ENCODE peak calls at places on chromosomes 12 and 14, in seven cellular contexts. M, J, G, C, R, K and Z are unnamed samples.

GRCh38 chr14:88005978-88006851 is 1.3 kb downstream of the GPR65 start:
- DNase-seq in M (no peak), J (no peak), G (no peak), C (no peak), R (no peak), K (no peak), Z (no peak)

GRCh38 chr14:92108345-92109254 is 2.2 kb upstream of the ATXN3 start:
- DNase-seq in M (no peak), J (no peak), G (no peak), C (peak; percentile 87), R (no peak), K (no peak), Z (no peak)

GRCh38 chr12:1217191-1217949 is 226.3 kb downstream of the ERC1 start:
- DNase-seq in M (no peak), J (no peak), G (peak; percentile 23), C (no peak), R (no peak), K (no peak), Z (no peak)

GRCh38 chr14:74583689-74584434 is 28.2 kb downstream of the LTBP2 start:
- DNase-seq in M (peak; percentile 38), J (peak; percentile 89), G (no peak), C (no peak), R (no peak), K (no peak), Z (no peak)

GRCh38 chr12:54749191-54749818 is 101.1 kb upstream of the DCD start:
- DNase-seq in M (no peak), J (no peak), G (peak; percentile 13), C (no peak), R (no peak), K (no peak), Z (no peak)

GRCh38 chr14:61388976-61389576 is 67.7 kb downstream of the PRKCH start:
- DNase-seq in M (no peak), J (no peak), G (no peak), C (no peak), R (no peak), K (no peak), Z (no peak)

GRCh38 chr14:94780536-94781404 is 10.9 kb upstream of the GSC start:
- DNase-seq in M (no peak), J (no peak), G (no peak), C (peak; percentile 51), R (no peak), K (no peak), Z (no peak)

GRCh38 chr12:121379945-121380344 is 20.0 kb upstream of the RNF34 start:
- DNase-seq in M (no peak), J (no peak), G (no peak), C (no peak), R (no peak), K (no peak), Z (no peak)

GRCh38 chr12:58443981-58444371 is 476.3 kb downstream of the LRIG3 start:
- DNase-seq in M (no peak), J (no peak), G (peak; percentile 35), C (no peak), R (no peak), K (no peak), Z (no peak)

GRCh38 chr12:113877608-113878007 is 88.5 kb downstream of the RBM19 start:
- DNase-seq in M (no peak), J (no peak), G (no peak), C (no peak), R (no peak), K (no peak), Z (no peak)

GRCh38 chr12:78671295-78671694 is 193.3 kb upstream of the SYT1 start:
- DNase-seq in M (no peak), J (no peak), G (no peak), C (no peak), R (no peak), K (no peak), Z (no peak)

GRCh38 chr12:124620606-124621295 is 53.3 kb upstream of the NCOR2 start:
- DNase-seq in M (no peak), J (no peak), G (peak; percentile 24), C (no peak), R (no peak), K (no peak), Z (no peak)

GRCh38 chr14:68619805-68620574 is 172.9 kb downstream of the ZFP36L1 start:
- DNase-seq in M (no peak), J (no peak), G (no peak), C (no peak), R (no peak), K (no peak), Z (peak; percentile 50)

GRCh38 chr12:96221391-96221790 is 27.2 kb downstream of the ELK3 start:
- DNase-seq in M (no peak), J (peak; percentile 20), G (no peak), C (no peak), R (no peak), K (no peak), Z (no peak)

GRCh38 chr12:66235626-66236281 is 46.7 kb downstream of the IRAK3 start:
- DNase-seq in M (no peak), J (no peak), G (no peak), C (no peak), R (no peak), K (no peak), Z (no peak)

GRCh38 chr12:121825041-121825523 is 21.3 kb downstream of the SETD1B start:
- DNase-seq in M (peak; percentile 65), J (peak; percentile 54), G (no peak), C (peak; percentile 33), R (no peak), K (no peak), Z (no peak)

GRCh38 chr12:65840793-65841670 is 16.7 kb downstream of the HMGA2 start:
- DNase-seq in M (no peak), J (no peak), G (no peak), C (peak; percentile 40), R (no peak), K (no peak), Z (no peak)

GRCh38 chr14:32606297-32606696 is 277.2 kb downstream of the AKAP6 start:
- DNase-seq in M (no peak), J (no peak), G (no peak), C (no peak), R (no peak), K (no peak), Z (no peak)

GRCh38 chr12:98471085-98471484 is 44.3 kb upstream of the TMPO start:
- DNase-seq in M (no peak), J (no peak), G (no peak), C (no peak), R (peak; percentile 78), K (no peak), Z (no peak)

GRCh38 chr14:85528080-85528881 is 1.7 kb upstream of the FLRT2 start:
- DNase-seq in M (peak; percentile 66), J (no peak), G (peak; percentile 54), C (peak; percentile 50), R (peak; percentile 43), K (no peak), Z (no peak)

GRCh38 chr14:56119221-56119967 is 1.2 kb downstream of the PELI2 start:
- DNase-seq in M (peak; percentile 77), J (no peak), G (peak; percentile 15), C (no peak), R (peak; percentile 48), K (no peak), Z (peak; percentile 51)

GRCh38 chr12:110656071-110656655 is 32.8 kb downstream of the HVCN1 start:
- DNase-seq in M (no peak), J (no peak), G (no peak), C (no peak), R (no peak), K (no peak), Z (no peak)

GRCh38 chr14:75454963-75455546 is 27.2 kb downstream of the JDP2 start:
- DNase-seq in M (peak; percentile 89), J (no peak), G (no peak), C (no peak), R (peak; percentile 78), K (no peak), Z (peak; percentile 68)

GRCh38 chr12:89862511-89863331 is 154.1 kb upstream of the ATP2B1 start:
- DNase-seq in M (no peak), J (no peak), G (no peak), C (no peak), R (no peak), K (no peak), Z (no peak)

GRCh38 chr12:89863332-89863938 is 154.8 kb upstream of the ATP2B1 start:
- DNase-seq in M (no peak), J (no peak), G (no peak), C (no peak), R (no peak), K (no peak), Z (no peak)

GRCh38 chr12:89863968-89864367 is 155.3 kb upstream of the ATP2B1 start:
- DNase-seq in M (no peak), J (no peak), G (no peak), C (no peak), R (no peak), K (no peak), Z (no peak)

GRCh38 chr12:89861086-89861485 is 152.4 kb upstream of the ATP2B1 start:
- DNase-seq in M (no peak), J (no peak), G (no peak), C (no peak), R (no peak), K (no peak), Z (no peak)

GRCh38 chr12:89864419-89864818 is 155.8 kb upstream of the ATP2B1 start:
- DNase-seq in M (no peak), J (no peak), G (no peak), C (no peak), R (no peak), K (no peak), Z (no peak)
- H3K9me3 ChIP-seq in M (no peaks in the 10 kb centered on the region), J (no peaks in the 10 kb centered on the region), G (no peaks in the 10 kb centered on the region), C (no peaks in the 10 kb centered on the region), R (no peaks in the 10 kb centered on the region), K (no peaks in the 10 kb centered on the region), Z (peaks cover 3% of the 10 kb centered on the region)

DNA sequence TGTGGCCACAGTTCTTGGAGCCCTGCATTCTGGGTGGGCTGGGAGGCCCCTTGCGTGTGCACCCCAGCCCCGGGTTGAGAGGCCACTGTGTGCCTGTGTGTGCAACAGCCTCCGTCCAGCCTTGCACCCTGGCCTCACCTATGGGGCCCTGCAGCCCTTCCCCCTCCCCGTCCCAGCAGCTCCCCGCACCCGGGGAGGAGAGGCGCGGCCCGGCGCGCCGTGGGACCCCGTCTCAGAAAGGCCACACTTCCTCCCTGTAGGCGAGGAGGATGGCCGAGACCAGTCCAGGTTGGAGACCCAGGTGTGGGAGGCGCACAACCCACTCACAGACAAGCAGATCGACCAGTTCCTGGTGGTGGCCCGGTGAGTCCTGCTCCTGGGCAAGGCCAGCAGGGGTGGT is 16.6 kb upstream of the CRIP2 start:
- DNase-seq in M (no peak), J (no peak), G (no peak), C (no peak), R (no peak), K (no peak), Z (no peak)
- TF ChIP-seq CTCF in M (no peak), J (no peak), G (no peak), C (no peak), R (no peak), K (no peak), Z (no peak)

DNA sequence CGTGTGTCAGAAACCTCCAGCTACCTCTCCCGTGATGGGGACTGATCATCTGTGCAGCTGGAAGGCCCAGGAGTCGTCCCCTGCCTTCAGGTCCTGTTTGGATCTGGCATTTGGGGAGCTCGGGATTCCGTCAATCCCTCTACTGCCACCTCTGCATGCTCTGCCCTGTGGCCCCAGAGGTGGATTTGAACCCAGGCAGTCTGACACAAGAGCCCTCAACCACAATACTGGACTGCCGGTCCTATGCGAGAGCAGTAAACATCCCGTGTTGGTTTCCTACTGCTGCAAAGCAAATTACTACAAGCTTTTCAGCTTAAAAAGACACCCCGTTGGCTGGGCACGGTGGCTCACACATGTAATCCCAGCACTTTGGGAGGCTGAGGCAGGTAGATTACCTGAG is 121.9 kb upstream of the FKBP4 start:
- DNase-seq in M (no peak), J (no peak), G (no peak), C (no peak), R (no peak), K (no peak), Z (no peak)
- H3K9me3 ChIP-seq in M (no peaks in the 10 kb centered on the region), J (no peaks in the 10 kb centered on the region), G (no peaks in the 10 kb centered on the region), C (no peaks in the 10 kb centered on the region), R (no peaks in the 10 kb centered on the region), K (no peaks in the 10 kb centered on the region), Z (no peaks in the 10 kb centered on the region)

GRCh38 chr12:57235012-57235727 is 5.7 kb downstream of the SHMT2 start:
- DNase-seq in M (peak; percentile 72), J (peak; percentile 62), G (no peak), C (peak; percentile 92), R (no peak), K (no peak), Z (peak; percentile 77)
- TF ChIP-seq CTCF in M (no peak), J (no peak), G (no peak), C (no peak), R (no peak), K (no peak), Z (no peak)